ENCODE peak calls at places on chromosomes 13 and 19, in eight cellular contexts. N, U, L, E, O, I, B and S are unnamed samples.

GRCh38 chr13:25688524-25688923 is 316.8 kb downstream of the ATP8A2 start:
- DNase-seq in O (no peak), I (no peak), U (peak), N (no peak), B (no peak), E (no peak), L (no peak), S (peak)

GRCh38 chr13:38255600-38255999 is 94.1 kb upstream of the UFM1 start:
- DNase-seq in U (no peak), O (no peak), B (no peak), L (no peak), E (no peak), I (no peak), N (no peak), S (no peak)

GRCh38 chr19:37991841-37992248 is 84.8 kb downstream of the SIPA1L3 start:
- DNase-seq in O (no peak), E (no peak), L (no peak), N (no peak), I (no peak), U (no peak), B (no peak), S (no peak)

GRCh38 chr13:24161010-24161775 is 673 bp downstream of the SPATA13 start:
- DNase-seq in E (peak), B (peak), L (peak), I (peak), U (no peak), N (no peak), O (peak), S (peak)

GRCh38 chr19:1445932-1446712 is 3.8 kb upstream of the APC2 start:
- DNase-seq in L (no peak), U (no peak), I (no peak), B (no peak), N (no peak), E (no peak), O (no peak), S (no peak)

GRCh38 chr13:97822377-97822776 is 131.1 kb upstream of the IPO5 start:
- DNase-seq in L (no peak), U (no peak), N (no peak), B (no peak), O (no peak), I (no peak), E (no peak), S (no peak)

GRCh38 chr13:48304132-48304876 is 753 bp downstream of the RB1 start:
- DNase-seq in U (peak), N (peak), B (peak), E (peak), I (peak), L (peak), O (peak), S (peak)

GRCh38 chr13:61094865-61095264 is 320.8 kb downstream of the PCDH20 start:
- DNase-seq in I (no peak), L (no peak), U (no peak), E (no peak), B (no peak), O (no peak), N (no peak), S (no peak)

GRCh38 chr13:90947976-90948375 is 399.5 kb upstream of the MIR17HG start:
- DNase-seq in I (no peak), N (no peak), O (no peak), L (no peak), E (no peak), U (no peak), B (no peak), S (no peak)

GRCh38 chr13:26497991-26498423 is 59.5 kb upstream of the WASF3 start:
- DNase-seq in L (no peak), O (no peak), I (no peak), U (no peak), N (peak), E (peak), B (no peak), S (no peak)

GRCh38 chr19:3698386-3698950 is 1.8 kb downstream of the PIP5K1C start:
- DNase-seq in I (peak), O (no peak), L (no peak), E (no peak), N (no peak), B (no peak), U (no peak), S (no peak)

GRCh38 chr13:48159436-48160225 is 64.7 kb upstream of the MED4 start:
- DNase-seq in B (no peak), N (peak), U (no peak), I (no peak), L (no peak), O (no peak), E (no peak), S (no peak)

GRCh38 chr19:16702123-16702522 is 17.5 kb upstream of the NWD1 start:
- DNase-seq in O (no peak), N (peak), L (no peak), B (peak), U (peak), I (no peak), E (no peak), S (no peak)

GRCh38 chr13:38514575-38514974 is 164.9 kb downstream of the UFM1 start:
- DNase-seq in I (no peak), O (no peak), U (no peak), B (no peak), N (no peak), L (no peak), E (no peak), S (no peak)

GRCh38 chr19:50870417-50871089 is 2.7 kb upstream of the KLK2 start:
- DNase-seq in B (no peak), O (no peak), E (no peak), I (no peak), N (no peak), L (no peak), U (no peak), S (no peak)
- TF ChIP-seq CTCF in B (no peak), O (no peak), E (no peak), I (no peak), N (no peak), L (no peak), U (no peak), S (no peak)

GRCh38 chr19:19662344-19662743 is 1.1 kb downstream of the ATP13A1 start:
- DNase-seq in E (no peak), L (no peak), I (no peak), B (no peak), O (no peak), N (no peak), U (no peak), S (peak)
- H3K4me3 ChIP-seq in E (no peak), L (peak), I (no peak), B (peak), O (peak), N (peak), U (peak), S (no peak)

GRCh38 chr13:113863511-113864302 is at the start of gene GAS6:
- DNase-seq in B (no peak), U (peak), E (peak), I (peak), N (no peak), O (peak), L (no peak), S (peak)
- TF ChIP-seq CTCF in B (peak), U (peak), E (peak), I (no peak), N (no peak), O (no peak), L (no peak), S (no peak)

GRCh38 chr13:93422980-93423554 is 196.5 kb downstream of the GPC6 start:
- DNase-seq in N (no peak), E (no peak), U (no peak), O (no peak), B (no peak), L (no peak), I (no peak), S (no peak)
- H3K4me3 ChIP-seq in N (no peak), E (no peak), U (no peak), O (no peak), B (no peak), L (no peak), I (no peak), S (no peak)

GRCh38 chr19:46493236-46494114 is 2.2 kb downstream of the PNMA8B start:
- DNase-seq in U (no peak), N (no peak), O (peak), E (no peak), L (no peak), I (no peak), B (no peak), S (no peak)
- TF ChIP-seq CTCF in U (no peak), N (no peak), O (no peak), E (no peak), L (no peak), I (no peak), B (no peak), S (no peak)

GRCh38 chr13:32946558-32946957 is 69.7 kb upstream of the KL start:
- DNase-seq in I (no peak), E (no peak), N (no peak), B (no peak), O (no peak), U (no peak), L (no peak), S (no peak)
- H3K4me3 ChIP-seq in I (no peak), E (no peak), N (no peak), B (no peak), O (no peak), U (no peak), L (no peak), S (no peak)

GRCh38 chr13:75876371-75877050 is 240.4 kb downstream of the LMO7 start:
- DNase-seq in I (no peak), U (peak), L (no peak), N (peak), E (peak), B (peak), O (peak), S (peak)
- TF ChIP-seq CTCF in I (peak), U (peak), L (peak), N (peak), E (peak), B (peak), O (peak), S (peak)

GRCh38 chr19:11377756-11378155 is 3.3 kb downstream of the SWSAP1 start:
- DNase-seq in B (no peak), E (no peak), I (no peak), L (no peak), O (no peak), U (no peak), N (peak), S (no peak)

GRCh38 chr19:11378319-11379189 is 4.1 kb downstream of the SWSAP1 start:
- DNase-seq in N (peak), O (peak), B (no peak), I (peak), U (no peak), L (peak), E (peak), S (peak)

GRCh38 chr19:11374449-11375142 is at the start of gene SWSAP1:
- DNase-seq in N (peak), B (peak), U (peak), L (peak), O (peak), I (peak), E (peak), S (peak)

GRCh38 chr19:11375143-11375948 is 880 bp downstream of the SWSAP1 start:
- DNase-seq in B (peak), U (peak), O (peak), N (no peak), L (peak), E (peak), I (peak), S (peak)

GRCh38 chr19:11377237-11377636 is 2.8 kb downstream of the SWSAP1 start:
- DNase-seq in U (peak), L (peak), E (peak), I (no peak), O (peak), N (peak), B (peak), S (no peak)
- H3K4me3 ChIP-seq in U (no peak), L (no peak), E (no peak), I (no peak), O (no peak), N (no peak), B (no peak), S (no peak)